ENCODE peak calls at places on chromosomes 6 and 20, in six cellular contexts. One of them, this sample, is unnamed.
A peak's percentile ranks its signal among the peaks of the same experiment; 100 is the strongest.

GRCh38 chr6:125124250-125124777 is 29.3 kb upstream of the TPD52L1 start:
- DNase-seq in ureter: no peak
- DNase-seq in ELR: peak; percentile 32
- DNase-seq in brain microvascular endothelial cell: no peak
- DNase-seq in AG20443: no peak
- DNase-seq in stimulated activated CD4-positive, alpha-beta T cell treated with anti-CD3 and anti-CD28 coated beads, Interleukin-1b, Interleukin-23, amount 100 ng/mL, for 4 hours: no peak
- DNase-seq in this sample: no peak

GRCh38 chr6:782141-782540 is 89.2 kb upstream of the EXOC2 start:
- DNase-seq in AG20443: no peak
- DNase-seq in ELR: no peak
- DNase-seq in ureter: no peak
- DNase-seq in brain microvascular endothelial cell: no peak
- DNase-seq in stimulated activated CD4-positive, alpha-beta T cell treated with anti-CD3 and anti-CD28 coated beads, Interleukin-1b, Interleukin-23, amount 100 ng/mL, for 4 hours: no peak
- DNase-seq in this sample: no peak

GRCh38 chr6:51565472-51565871 is 521.9 kb downstream of the PKHD1 start:
- DNase-seq in ELR: no peak
- DNase-seq in AG20443: no peak
- DNase-seq in brain microvascular endothelial cell: no peak
- DNase-seq in ureter: no peak
- DNase-seq in stimulated activated CD4-positive, alpha-beta T cell treated with anti-CD3 and anti-CD28 coated beads, Interleukin-1b, Interleukin-23, amount 100 ng/mL, for 4 hours: no peak
- DNase-seq in this sample: no peak

GRCh38 chr6:52152692-52153091 is 33.5 kb upstream of the IL17A start:
- DNase-seq in ELR: no peak
- DNase-seq in stimulated activated CD4-positive, alpha-beta T cell treated with anti-CD3 and anti-CD28 coated beads, Interleukin-1b, Interleukin-23, amount 100 ng/mL, for 4 hours: no peak
- DNase-seq in AG20443: no peak
- DNase-seq in ureter: no peak
- DNase-seq in brain microvascular endothelial cell: no peak
- DNase-seq in this sample: peak; percentile 10

GRCh38 chr6:45376310-45377040 is 1.3 kb downstream of the SUPT3H start:
- DNase-seq in stimulated activated CD4-positive, alpha-beta T cell treated with anti-CD3 and anti-CD28 coated beads, Interleukin-1b, Interleukin-23, amount 100 ng/mL, for 4 hours: no peak
- DNase-seq in ELR: no peak
- DNase-seq in ureter: no peak
- DNase-seq in brain microvascular endothelial cell: peak; percentile 19
- DNase-seq in AG20443: no peak
- DNase-seq in this sample: no peak

GRCh38 chr6:78243519-78243918 is 590.7 kb downstream of the MEI4 start:
- DNase-seq in brain microvascular endothelial cell: peak; percentile 62
- DNase-seq in AG20443: no peak
- DNase-seq in stimulated activated CD4-positive, alpha-beta T cell treated with anti-CD3 and anti-CD28 coated beads, Interleukin-1b, Interleukin-23, amount 100 ng/mL, for 4 hours: no peak
- DNase-seq in ureter: no peak
- DNase-seq in ELR: peak; percentile 38
- DNase-seq in this sample: peak; percentile 53

GRCh38 chr20:36794116-36794474 is 20.5 kb upstream of the DSN1 start:
- DNase-seq in ureter: no peak
- DNase-seq in stimulated activated CD4-positive, alpha-beta T cell treated with anti-CD3 and anti-CD28 coated beads, Interleukin-1b, Interleukin-23, amount 100 ng/mL, for 4 hours: no peak
- DNase-seq in ELR: no peak
- DNase-seq in brain microvascular endothelial cell: no peak
- DNase-seq in AG20443: no peak
- DNase-seq in this sample: no peak

GRCh38 chr6:147603392-147604081 is 95.0 kb downstream of the SAMD5 start:
- DNase-seq in ELR: no peak
- DNase-seq in brain microvascular endothelial cell: no peak
- DNase-seq in ureter: no peak
- DNase-seq in AG20443: no peak
- DNase-seq in stimulated activated CD4-positive, alpha-beta T cell treated with anti-CD3 and anti-CD28 coated beads, Interleukin-1b, Interleukin-23, amount 100 ng/mL, for 4 hours: no peak
- DNase-seq in this sample: no peak

GRCh38 chr6:170082531-170083187 is 208.2 kb downstream of the DLL1 start:
- DNase-seq in ureter: no peak
- DNase-seq in ELR: no peak
- DNase-seq in AG20443: no peak
- DNase-seq in stimulated activated CD4-positive, alpha-beta T cell treated with anti-CD3 and anti-CD28 coated beads, Interleukin-1b, Interleukin-23, amount 100 ng/mL, for 4 hours: no peak
- DNase-seq in brain microvascular endothelial cell: no peak
- DNase-seq in this sample: no peak

GRCh38 chr6:37679539-37680476 is 17.9 kb downstream of the MDGA1 start:
- DNase-seq in stimulated activated CD4-positive, alpha-beta T cell treated with anti-CD3 and anti-CD28 coated beads, Interleukin-1b, Interleukin-23, amount 100 ng/mL, for 4 hours: no peak
- DNase-seq in ELR: no peak
- DNase-seq in ureter: no peak
- DNase-seq in brain microvascular endothelial cell: no peak
- DNase-seq in AG20443: no peak
- DNase-seq in this sample: no peak

GRCh38 chr20:58515240-58516212 is at the start of gene APCDD1L:
- DNase-seq in ureter: peak; percentile 42
- DNase-seq in ELR: peak; percentile 88
- DNase-seq in stimulated activated CD4-positive, alpha-beta T cell treated with anti-CD3 and anti-CD28 coated beads, Interleukin-1b, Interleukin-23, amount 100 ng/mL, for 4 hours: no peak
- DNase-seq in brain microvascular endothelial cell: no peak
- DNase-seq in AG20443: peak; percentile 83
- DNase-seq in this sample: no peak

GRCh38 chr6:152454003-152454402 is 183.2 kb downstream of the SYNE1 start:
- DNase-seq in brain microvascular endothelial cell: no peak
- DNase-seq in ureter: no peak
- DNase-seq in stimulated activated CD4-positive, alpha-beta T cell treated with anti-CD3 and anti-CD28 coated beads, Interleukin-1b, Interleukin-23, amount 100 ng/mL, for 4 hours: no peak
- DNase-seq in ELR: no peak
- DNase-seq in AG20443: no peak
- DNase-seq in this sample: no peak

GRCh38 chr20:43404880-43405279 is 52.8 kb upstream of the SRSF6 start:
- DNase-seq in brain microvascular endothelial cell: no peak
- DNase-seq in ELR: peak; percentile 56
- DNase-seq in ureter: no peak
- DNase-seq in AG20443: no peak
- DNase-seq in stimulated activated CD4-positive, alpha-beta T cell treated with anti-CD3 and anti-CD28 coated beads, Interleukin-1b, Interleukin-23, amount 100 ng/mL, for 4 hours: no peak
- DNase-seq in this sample: peak; percentile 16

GRCh38 chr6:21438237-21438985 is 155.1 kb upstream of the SOX4 start:
- DNase-seq in ELR: peak; percentile 32
- DNase-seq in brain microvascular endothelial cell: no peak
- DNase-seq in ureter: no peak
- DNase-seq in stimulated activated CD4-positive, alpha-beta T cell treated with anti-CD3 and anti-CD28 coated beads, Interleukin-1b, Interleukin-23, amount 100 ng/mL, for 4 hours: no peak
- DNase-seq in AG20443: no peak
- DNase-seq in this sample: no peak

GRCh38 chr20:8757146-8757545 is 311.7 kb upstream of the PLCB4 start:
- DNase-seq in ureter: no peak
- DNase-seq in AG20443: peak; percentile 72
- DNase-seq in stimulated activated CD4-positive, alpha-beta T cell treated with anti-CD3 and anti-CD28 coated beads, Interleukin-1b, Interleukin-23, amount 100 ng/mL, for 4 hours: no peak
- DNase-seq in brain microvascular endothelial cell: peak; percentile 66
- DNase-seq in ELR: peak; percentile 83
- DNase-seq in this sample: peak; percentile 54

GRCh38 chr20:11267131-11267761 is 593.4 kb upstream of the JAG1 start:
- DNase-seq in ureter: peak; percentile 44
- DNase-seq in ELR: peak; percentile 90
- DNase-seq in stimulated activated CD4-positive, alpha-beta T cell treated with anti-CD3 and anti-CD28 coated beads, Interleukin-1b, Interleukin-23, amount 100 ng/mL, for 4 hours: no peak
- DNase-seq in AG20443: peak; percentile 94
- DNase-seq in brain microvascular endothelial cell: peak; percentile 95
- DNase-seq in this sample: peak; percentile 98